ENCODE peak calls at places on chromosome 3, in nine cellular contexts. F, Z, O, W, A, Q, J, K and E are unnamed samples.

GRCh38 chr3:193301441-193301840 is 60.4 kb downstream of the PLAAT1 start:
- DNase-seq in F (no peak), Z (no peak), O (no peak), W (no peak), A (no peak), Q (no peak), J (no peak), K (no peak), E (no peak)

GRCh38 chr3:106371605-106372292 is 502.9 kb upstream of the CBLB start:
- DNase-seq in F (no peak), Z (no peak), O (no peak), W (no peak), A (no peak), Q (no peak), J (no peak), K (no peak), E (no peak)

GRCh38 chr3:67605377-67605776 is 49.0 kb downstream of the SUCLG2 start:
- DNase-seq in F (no peak), Z (peak), O (peak), W (no peak), A (peak), Q (no peak), J (no peak), K (no peak), E (no peak)

GRCh38 chr3:102081587-102082289 is 232.4 kb downstream of the NFKBIZ start:
- DNase-seq in F (no peak), Z (no peak), O (no peak), W (no peak), A (no peak), Q (no peak), J (no peak), K (no peak), E (no peak)

GRCh38 chr3:10205461-10206165 is 40.9 kb downstream of the IRAK2 start:
- DNase-seq in F (no peak), Z (peak), O (peak), W (no peak), A (peak), Q (no peak), J (no peak), K (no peak), E (peak)

GRCh38 chr3:109563149-109563548 is 225.8 kb upstream of the DPPA4 start:
- DNase-seq in F (no peak), Z (no peak), O (no peak), W (no peak), A (no peak), Q (no peak), J (no peak), K (no peak), E (no peak)

GRCh38 chr3:177263615-177264365 is 66.5 kb upstream of the TBL1XR1 start:
- DNase-seq in F (no peak), Z (peak), O (peak), W (no peak), A (no peak), Q (no peak), J (no peak), K (no peak), E (no peak)

GRCh38 chr3:147939425-147940196 is 530.4 kb downstream of the ZIC1 start:
- DNase-seq in F (peak), Z (no peak), O (no peak), W (no peak), A (no peak), Q (no peak), J (no peak), K (no peak), E (no peak)

GRCh38 chr3:36302626-36303025 is 77.7 kb upstream of the STAC start:
- DNase-seq in F (no peak), Z (no peak), O (no peak), W (no peak), A (no peak), Q (no peak), J (no peak), K (no peak), E (no peak)

GRCh38 chr3:184489457-184489856 is 72.1 kb upstream of the EPHB3 start:
- DNase-seq in F (no peak), Z (no peak), O (peak), W (no peak), A (no peak), Q (no peak), J (no peak), K (no peak), E (no peak)

GRCh38 chr3:138774529-138775253 is 60.0 kb downstream of the PIK3CB start:
- DNase-seq in F (peak), Z (peak), O (peak), W (no peak), A (peak), Q (no peak), J (peak), K (peak), E (peak)

GRCh38 chr3:108914774-108915641 is 38.7 kb downstream of the GUCA1C start:
- DNase-seq in F (peak), Z (peak), O (peak), W (peak), A (peak), Q (no peak), J (peak), K (peak), E (peak)

GRCh38 chr3:64108281-64108680 is 85.0 kb upstream of the PSMD6 start:
- DNase-seq in F (no peak), Z (no peak), O (no peak), W (no peak), A (no peak), Q (no peak), J (no peak), K (peak), E (no peak)

GRCh38 chr3:85342915-85343314 is 384.1 kb downstream of the CADM2 start:
- DNase-seq in F (peak), Z (no peak), O (no peak), W (peak), A (no peak), Q (no peak), J (peak), K (peak), E (peak)

GRCh38 chr3:49025793-49026520 is 3.2 kb downstream of the IMPDH2 start:
- DNase-seq in F (no peak), Z (no peak), O (no peak), W (no peak), A (no peak), Q (no peak), J (no peak), K (no peak), E (no peak)

GRCh38 chr3:13192471-13193213 is 119.4 kb upstream of the IQSEC1 start:
- DNase-seq in F (no peak), Z (no peak), O (no peak), W (peak), A (no peak), Q (no peak), J (peak), K (peak), E (peak)

GRCh38 chr3:162021206-162021605 is 524.6 kb downstream of the OTOL1 start:
- DNase-seq in F (no peak), Z (no peak), O (no peak), W (no peak), A (no peak), Q (no peak), J (no peak), K (no peak), E (no peak)

GRCh38 chr3:135503429-135504083 is 462.0 kb upstream of the PPP2R3A start:
- DNase-seq in F (peak), Z (peak), O (peak), W (peak), A (peak), Q (peak), J (peak), K (peak), E (peak)

GRCh38 chr3:58049143-58049785 is 41.0 kb downstream of the FLNB start:
- DNase-seq in F (peak), Z (peak), O (peak), W (no peak), A (peak), Q (peak), J (peak), K (no peak), E (peak)

GRCh38 chr3:133930341-133930933 is 34.8 kb upstream of the RAB6B start:
- DNase-seq in F (peak), Z (peak), O (peak), W (no peak), A (no peak), Q (no peak), J (peak), K (peak), E (peak)

GRCh38 chr3:118578559-118578958 is 456.1 kb downstream of the IGSF11 start:
- DNase-seq in F (no peak), Z (no peak), O (no peak), W (no peak), A (no peak), Q (no peak), J (no peak), K (no peak), E (no peak)

GRCh38 chr3:156218353-156218744 is 98.0 kb downstream of the KCNAB1 start:
- DNase-seq in F (no peak), Z (no peak), O (no peak), W (no peak), A (no peak), Q (no peak), J (no peak), K (no peak), E (no peak)

GRCh38 chr3:116378077-116378476 is 67.2 kb downstream of the LSAMP start:
- DNase-seq in F (no peak), Z (no peak), O (no peak), W (no peak), A (no peak), Q (no peak), J (no peak), K (no peak), E (no peak)

GRCh38 chr3:161415506-161416231 is 44.4 kb upstream of the SPTSSB start:
- DNase-seq in F (no peak), Z (peak), O (peak), W (no peak), A (no peak), Q (no peak), J (peak), K (peak), E (peak)

GRCh38 chr3:38599886-38600285 is 49.6 kb downstream of the SCN5A start:
- DNase-seq in F (no peak), Z (no peak), O (no peak), W (no peak), A (no peak), Q (no peak), J (no peak), K (no peak), E (no peak)

GRCh38 chr3:46113608-46114007 is 86.3 kb upstream of the XCR1 start:
- DNase-seq in F (no peak), Z (no peak), O (no peak), W (no peak), A (no peak), Q (no peak), J (no peak), K (no peak), E (no peak)

GRCh38 chr3:43390255-43390588 is 103.9 kb downstream of the SNRK start:
- DNase-seq in F (no peak), Z (peak), O (no peak), W (no peak), A (no peak), Q (no peak), J (no peak), K (no peak), E (no peak)

GRCh38 chr3:50573566-50574279 is 4.4 kb downstream of the HEMK1 start:
- DNase-seq in F (no peak), Z (no peak), O (no peak), W (no peak), A (no peak), Q (no peak), J (no peak), K (no peak), E (no peak)
- TF ChIP-seq CTCF in F (no peak), Z (no peak), O (no peak), W (no peak), A (no peak), Q (no peak), J (no peak), K (no peak), E (no peak)

DNA sequence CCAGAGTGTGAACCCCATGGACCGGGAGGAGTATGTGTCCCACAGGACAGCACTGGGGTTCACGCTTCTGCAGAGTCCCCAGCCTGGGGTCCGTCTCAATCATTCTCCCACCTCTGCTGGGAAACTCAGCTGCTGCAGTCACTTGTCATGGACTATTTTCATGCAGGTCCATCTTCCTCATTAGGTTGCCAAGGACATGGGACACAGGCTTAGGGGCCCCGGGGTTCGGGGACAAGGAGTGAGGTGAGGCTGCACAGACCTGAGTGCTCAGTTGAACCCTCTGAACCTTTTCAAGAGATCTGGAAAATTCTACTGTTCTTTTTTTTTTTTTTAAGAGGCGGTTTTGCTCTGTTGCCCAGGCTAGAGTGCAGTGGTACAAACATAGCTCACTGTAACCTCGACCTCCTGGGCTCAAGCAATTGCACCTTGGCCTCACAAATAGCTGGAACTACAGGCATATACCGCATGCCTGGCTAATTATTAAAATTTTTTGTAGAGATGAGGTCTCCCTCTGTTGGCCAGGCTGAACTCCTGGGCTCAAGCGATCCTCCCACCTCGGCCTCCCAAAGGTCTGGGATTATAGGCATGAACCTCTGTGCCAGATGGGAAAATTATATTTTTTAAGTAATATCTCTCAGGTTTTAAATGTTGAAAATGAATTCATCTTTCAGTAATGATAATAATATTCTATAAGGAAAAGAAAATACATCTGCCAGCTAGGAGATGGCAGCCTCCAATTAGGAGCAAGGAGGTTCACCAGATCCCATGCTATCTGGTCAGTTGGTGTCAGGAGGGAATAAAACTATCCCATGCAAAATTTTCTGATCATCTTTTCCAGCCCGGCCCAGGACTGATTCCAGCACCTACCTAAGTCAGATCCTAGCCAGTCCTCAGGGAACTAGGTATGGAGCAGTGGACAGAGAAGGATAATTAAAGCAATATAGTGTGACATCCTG is 45.2 kb downstream of the RPN1 start:
- DNase-seq in F (no peak), Z (no peak), O (no peak), W (no peak), A (no peak), Q (no peak), J (no peak), K (no peak), E (no peak)
- TF ChIP-seq CTCF in F (no peak), Z (no peak), O (no peak), W (no peak), A (no peak), Q (no peak), J (peak), K (peak), E (peak)

GRCh38 chr3:98573231-98573728 is 20.1 kb downstream of the CPOX start:
- DNase-seq in F (no peak), Z (peak), O (no peak), W (no peak), A (no peak), Q (no peak), J (peak), K (no peak), E (no peak)
- TF ChIP-seq CTCF in F (peak), Z (peak), O (peak), W (peak), A (peak), Q (peak), J (peak), K (peak), E (no peak)

DNA sequence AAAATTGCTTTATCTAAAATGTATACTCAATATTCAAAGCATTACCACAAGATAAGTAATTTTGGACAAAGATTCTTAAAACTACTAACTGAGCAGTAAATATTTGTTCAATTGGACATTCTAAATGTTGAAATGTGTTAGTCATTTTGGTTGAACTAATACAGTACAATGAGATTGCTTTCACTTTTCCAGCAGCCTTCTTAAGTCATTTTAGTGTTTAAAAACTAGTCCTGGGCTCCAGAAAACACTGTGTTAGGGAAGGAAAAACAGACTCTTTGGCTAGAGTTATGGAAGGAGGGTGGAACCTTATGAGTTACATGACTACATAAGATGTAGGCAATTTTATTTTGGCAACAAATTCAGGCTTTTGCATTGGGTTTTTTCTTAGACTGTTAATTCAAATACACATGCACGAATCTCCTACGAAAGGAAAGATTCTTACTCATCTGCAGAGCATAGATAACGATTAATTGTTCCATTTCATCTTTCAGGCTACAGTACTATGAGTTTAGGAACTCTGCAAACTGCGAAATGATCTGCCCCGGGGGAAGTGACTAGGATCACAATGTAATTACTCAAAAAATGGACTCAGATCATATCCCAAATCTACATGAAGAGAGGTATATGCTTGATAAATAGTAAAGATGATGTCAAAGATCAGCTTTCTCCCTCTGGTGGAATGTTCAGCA is 492.8 kb upstream of the MDFIC2 start:
- DNase-seq in F (no peak), Z (peak), O (peak), W (no peak), A (no peak), Q (no peak), J (no peak), K (no peak), E (no peak)
- TF ChIP-seq CTCF in F (peak), Z (no peak), O (peak), W (no peak), A (no peak), Q (no peak), J (no peak), K (no peak), E (no peak)

GRCh38 chr3:159818399-159818798 is 170.2 kb upstream of the IL12A start:
- DNase-seq in F (peak), Z (no peak), O (no peak), W (no peak), A (peak), Q (peak), J (no peak), K (peak), E (no peak)
- TF ChIP-seq CTCF in F (no peak), Z (no peak), O (no peak), W (peak), A (no peak), Q (peak), J (no peak), K (peak), E (no peak)

GRCh38 chr3:34969513-34969912 is 669.8 kb upstream of the ARPP21 start:
- DNase-seq in F (no peak), Z (no peak), O (no peak), W (no peak), A (no peak), Q (no peak), J (no peak), K (no peak), E (no peak)
- TF ChIP-seq CTCF in F (no peak), Z (no peak), O (no peak), W (peak), A (no peak), Q (no peak), J (no peak), K (no peak), E (no peak)